ENCODE peak calls at places on chromosomes 5 and 9, in five cellular contexts. One of them, this sample, is unnamed.

GRCh38 chr5:1174122-1174936 is 27.1 kb upstream of the SLC6A19 start:
- DNase-seq in PC-3: peak
- DNase-seq in astrocyte of the cerebellum: peak
- DNase-seq in cardiac muscle cell: no peak
- DNase-seq in progenitor cell of endocrine pancreas: peak
- DNase-seq in this sample: peak

GRCh38 chr9:15430920-15431844 is 8.5 kb downstream of the SNAPC3 start:
- DNase-seq in astrocyte of the cerebellum: no peak
- DNase-seq in PC-3: no peak
- DNase-seq in cardiac muscle cell: no peak
- DNase-seq in progenitor cell of endocrine pancreas: no peak
- DNase-seq in this sample: no peak

GRCh38 chr5:129094924-129095797 is 612 bp downstream of the ISOC1 start:
- DNase-seq in astrocyte of the cerebellum: no peak
- DNase-seq in cardiac muscle cell: peak
- DNase-seq in PC-3: peak
- DNase-seq in progenitor cell of endocrine pancreas: peak
- DNase-seq in this sample: no peak

GRCh38 chr5:41935544-41935943 is 10.5 kb downstream of the FBXO4 start:
- DNase-seq in progenitor cell of endocrine pancreas: no peak
- DNase-seq in cardiac muscle cell: peak
- DNase-seq in PC-3: no peak
- DNase-seq in astrocyte of the cerebellum: no peak
- DNase-seq in this sample: no peak

GRCh38 chr9:126615251-126615790 is 1.6 kb downstream of the LMX1B start:
- DNase-seq in PC-3: no peak
- DNase-seq in cardiac muscle cell: no peak
- DNase-seq in progenitor cell of endocrine pancreas: no peak
- DNase-seq in astrocyte of the cerebellum: no peak
- DNase-seq in this sample: no peak

GRCh38 chr9:111917980-111918379 is 21.4 kb downstream of the UGCG start:
- DNase-seq in PC-3: no peak
- DNase-seq in progenitor cell of endocrine pancreas: no peak
- DNase-seq in cardiac muscle cell: no peak
- DNase-seq in astrocyte of the cerebellum: no peak
- DNase-seq in this sample: no peak

GRCh38 chr9:106920701-106921283 is 57.8 kb downstream of the ZNF462 start:
- DNase-seq in progenitor cell of endocrine pancreas: no peak
- DNase-seq in PC-3: peak
- DNase-seq in cardiac muscle cell: no peak
- DNase-seq in astrocyte of the cerebellum: no peak
- DNase-seq in this sample: no peak

GRCh38 chr9:116238225-116238624 is 84.6 kb downstream of the PAPPA start:
- DNase-seq in astrocyte of the cerebellum: peak
- DNase-seq in cardiac muscle cell: no peak
- DNase-seq in progenitor cell of endocrine pancreas: no peak
- DNase-seq in PC-3: peak
- DNase-seq in this sample: peak

GRCh38 chr9:136228107-136228875 is 17.3 kb downstream of the QSOX2 start:
- DNase-seq in cardiac muscle cell: no peak
- DNase-seq in astrocyte of the cerebellum: no peak
- DNase-seq in progenitor cell of endocrine pancreas: no peak
- DNase-seq in PC-3: peak
- DNase-seq in this sample: no peak

GRCh38 chr9:2271426-2271825 is 256.3 kb downstream of the SMARCA2 start:
- DNase-seq in PC-3: peak
- DNase-seq in progenitor cell of endocrine pancreas: no peak
- DNase-seq in cardiac muscle cell: no peak
- DNase-seq in astrocyte of the cerebellum: no peak
- DNase-seq in this sample: no peak

GRCh38 chr5:6446042-6446441 is 2.6 kb upstream of the UBE2QL1 start:
- DNase-seq in astrocyte of the cerebellum: no peak
- DNase-seq in cardiac muscle cell: no peak
- DNase-seq in PC-3: no peak
- DNase-seq in progenitor cell of endocrine pancreas: no peak
- DNase-seq in this sample: no peak

GRCh38 chr5:104297076-104297475 is 734.5 kb upstream of the NUDT12 start:
- DNase-seq in astrocyte of the cerebellum: no peak
- DNase-seq in progenitor cell of endocrine pancreas: no peak
- DNase-seq in cardiac muscle cell: no peak
- DNase-seq in PC-3: peak
- DNase-seq in this sample: no peak

GRCh38 chr5:143896981-143897380 is 85.0 kb downstream of the HMHB1 start:
- DNase-seq in progenitor cell of endocrine pancreas: no peak
- DNase-seq in PC-3: peak
- DNase-seq in cardiac muscle cell: no peak
- DNase-seq in astrocyte of the cerebellum: no peak
- DNase-seq in this sample: no peak

GRCh38 chr5:100889165-100889564 is 13.9 kb downstream of the ST8SIA4 start:
- DNase-seq in PC-3: no peak
- DNase-seq in astrocyte of the cerebellum: no peak
- DNase-seq in progenitor cell of endocrine pancreas: no peak
- DNase-seq in cardiac muscle cell: no peak
- DNase-seq in this sample: no peak

GRCh38 chr9:128820665-128821583 is 2.6 kb downstream of the ENDOG start:
- DNase-seq in progenitor cell of endocrine pancreas: no peak
- DNase-seq in cardiac muscle cell: no peak
- DNase-seq in PC-3: no peak
- DNase-seq in astrocyte of the cerebellum: no peak
- DNase-seq in this sample: no peak

GRCh38 chr5:180214870-180215737 is 6.1 kb upstream of the RASGEF1C start:
- DNase-seq in cardiac muscle cell: no peak
- DNase-seq in PC-3: no peak
- DNase-seq in progenitor cell of endocrine pancreas: no peak
- DNase-seq in astrocyte of the cerebellum: no peak
- DNase-seq in this sample: no peak

DNA sequence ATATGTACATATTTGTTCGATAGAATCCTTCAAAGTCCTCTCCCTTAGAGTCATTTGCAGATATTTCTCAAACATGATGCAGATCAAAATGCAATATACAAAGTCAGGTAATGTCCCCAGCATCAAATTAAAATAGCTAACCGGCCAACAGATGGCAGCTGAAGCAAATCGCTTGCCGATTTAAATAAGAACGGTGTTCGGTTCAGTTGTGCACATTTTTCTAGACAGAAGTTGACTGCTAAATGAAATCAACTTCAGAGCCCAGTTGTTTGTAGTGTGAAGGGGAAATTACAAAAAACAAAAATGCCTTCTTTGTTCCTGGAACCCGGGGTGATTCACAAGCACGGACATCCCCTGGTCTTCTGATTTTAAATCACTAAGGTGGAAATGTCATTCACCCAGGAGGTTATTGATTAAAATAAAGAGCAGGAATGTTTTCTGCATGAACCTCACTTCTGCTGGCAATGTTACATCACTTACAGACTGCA is 219.2 kb downstream of the EBF1 start:
- DNase-seq in progenitor cell of endocrine pancreas: no peak
- DNase-seq in PC-3: peak
- DNase-seq in astrocyte of the cerebellum: no peak
- DNase-seq in cardiac muscle cell: no peak
- DNase-seq in this sample: no peak
- TF ChIP-seq CTCF in progenitor cell of endocrine pancreas: no peak
- TF ChIP-seq CTCF in PC-3: peak
- TF ChIP-seq CTCF in astrocyte of the cerebellum: peak
- TF ChIP-seq CTCF in cardiac muscle cell: no peak
- TF ChIP-seq CTCF in this sample: no peak

GRCh38 chr5:78899922-78900362 is 85.2 kb downstream of the ARSB start:
- DNase-seq in progenitor cell of endocrine pancreas: no peak
- DNase-seq in PC-3: peak
- DNase-seq in astrocyte of the cerebellum: peak
- DNase-seq in cardiac muscle cell: peak
- DNase-seq in this sample: no peak
- TF ChIP-seq CTCF in progenitor cell of endocrine pancreas: peak
- TF ChIP-seq CTCF in PC-3: peak
- TF ChIP-seq CTCF in astrocyte of the cerebellum: peak
- TF ChIP-seq CTCF in cardiac muscle cell: peak
- TF ChIP-seq CTCF in this sample: peak

GRCh38 chr9:117932585-117932984 is 228.4 kb downstream of the TLR4 start:
- DNase-seq in astrocyte of the cerebellum: no peak
- DNase-seq in cardiac muscle cell: no peak
- DNase-seq in PC-3: no peak
- DNase-seq in progenitor cell of endocrine pancreas: no peak
- DNase-seq in this sample: no peak

GRCh38 chr9:117926031-117926655 is 221.9 kb downstream of the TLR4 start:
- DNase-seq in progenitor cell of endocrine pancreas: no peak
- DNase-seq in astrocyte of the cerebellum: no peak
- DNase-seq in cardiac muscle cell: no peak
- DNase-seq in PC-3: no peak
- DNase-seq in this sample: no peak

GRCh38 chr9:117929873-117930272 is 225.7 kb downstream of the TLR4 start:
- DNase-seq in astrocyte of the cerebellum: no peak
- DNase-seq in cardiac muscle cell: no peak
- DNase-seq in PC-3: peak
- DNase-seq in progenitor cell of endocrine pancreas: no peak
- DNase-seq in this sample: no peak

GRCh38 chr9:117927354-117927753 is 223.2 kb downstream of the TLR4 start:
- DNase-seq in PC-3: no peak
- DNase-seq in progenitor cell of endocrine pancreas: no peak
- DNase-seq in cardiac muscle cell: no peak
- DNase-seq in astrocyte of the cerebellum: no peak
- DNase-seq in this sample: no peak
- TF ChIP-seq CTCF in PC-3: no peak
- TF ChIP-seq CTCF in progenitor cell of endocrine pancreas: peak
- TF ChIP-seq CTCF in cardiac muscle cell: no peak
- TF ChIP-seq CTCF in astrocyte of the cerebellum: no peak
- TF ChIP-seq CTCF in this sample: no peak

DNA sequence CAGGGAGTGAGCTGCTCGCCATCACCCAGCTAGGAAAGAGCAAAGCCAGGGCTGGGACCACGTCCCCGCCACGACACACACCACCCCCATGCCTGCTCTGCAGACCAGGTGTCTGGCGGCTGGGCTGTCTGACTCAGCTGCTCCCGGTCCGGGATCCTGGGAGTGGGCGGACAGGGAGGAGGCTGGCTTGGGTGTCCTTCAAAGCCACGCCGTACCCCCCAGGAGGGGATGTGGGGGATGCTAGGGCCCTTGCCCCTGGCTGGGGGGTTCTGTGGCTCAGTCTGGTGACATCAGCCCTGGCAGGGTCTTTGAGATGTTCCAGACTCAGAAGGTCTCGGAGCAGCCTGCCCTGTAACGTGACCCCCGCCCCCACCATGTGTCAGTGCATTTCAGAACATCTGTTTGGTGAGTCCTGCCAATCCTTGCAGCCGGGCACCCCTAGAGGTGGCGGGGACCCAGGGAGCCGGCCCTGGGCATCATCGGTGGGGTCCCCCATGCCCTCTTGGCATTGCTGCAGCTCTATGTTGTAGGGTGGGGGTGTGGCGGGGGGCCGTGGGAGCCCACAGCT is 62.3 kb downstream of the HMCN2 start:
- DNase-seq in cardiac muscle cell: peak
- DNase-seq in progenitor cell of endocrine pancreas: no peak
- DNase-seq in PC-3: no peak
- DNase-seq in astrocyte of the cerebellum: no peak
- DNase-seq in this sample: no peak
- TF ChIP-seq CTCF in cardiac muscle cell: no peak
- TF ChIP-seq CTCF in progenitor cell of endocrine pancreas: no peak
- TF ChIP-seq CTCF in PC-3: no peak
- TF ChIP-seq CTCF in astrocyte of the cerebellum: no peak
- TF ChIP-seq CTCF in this sample: no peak

GRCh38 chr9:32142074-32142473 is 242.4 kb upstream of the ACO1 start:
- DNase-seq in cardiac muscle cell: no peak
- DNase-seq in progenitor cell of endocrine pancreas: no peak
- DNase-seq in astrocyte of the cerebellum: no peak
- DNase-seq in PC-3: no peak
- DNase-seq in this sample: no peak

DNA sequence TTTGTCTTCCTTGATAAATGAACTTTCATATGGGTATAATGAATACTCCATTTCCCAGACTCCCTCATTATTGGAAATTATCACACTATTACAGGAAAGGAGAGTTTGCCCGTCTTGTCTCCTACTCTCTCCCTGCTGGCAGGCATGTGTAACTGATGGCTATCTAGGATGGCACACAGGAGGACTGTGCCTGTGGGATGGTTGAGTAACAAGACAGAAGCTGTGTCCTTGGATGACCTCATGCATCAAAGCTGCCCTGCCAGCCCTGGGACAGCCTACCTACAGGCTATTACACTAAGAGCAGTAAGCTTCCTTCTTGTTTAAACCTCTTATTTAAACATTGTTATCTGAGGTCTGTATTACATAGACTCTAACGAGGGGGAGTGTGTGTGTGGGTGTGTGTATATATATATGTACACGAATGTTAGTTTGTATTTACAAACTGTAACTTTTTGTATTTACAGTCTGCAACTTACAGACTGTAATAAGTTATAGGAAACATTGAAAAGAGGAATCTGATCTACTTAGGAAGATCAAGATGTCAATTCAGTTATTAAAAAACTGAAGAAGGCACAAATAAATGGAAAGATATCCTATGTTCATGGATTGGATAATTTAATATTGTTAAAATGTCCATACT is 247.6 kb upstream of the ACO1 start:
- DNase-seq in progenitor cell of endocrine pancreas: no peak
- DNase-seq in astrocyte of the cerebellum: no peak
- DNase-seq in cardiac muscle cell: no peak
- DNase-seq in PC-3: no peak
- DNase-seq in this sample: no peak
- TF ChIP-seq CTCF in progenitor cell of endocrine pancreas: peak
- TF ChIP-seq CTCF in astrocyte of the cerebellum: no peak
- TF ChIP-seq CTCF in cardiac muscle cell: no peak
- TF ChIP-seq CTCF in PC-3: no peak
- TF ChIP-seq CTCF in this sample: no peak